ENCODE peak calls at places on chromosome 17, in ten cellular contexts. One of them, this sample, is unnamed.

GRCh38 chr17:14559720-14560119 is 258.8 kb downstream of the HS3ST3B1 start:
- DNase-seq in T follicular helper cell: no peak
- DNase-seq in NCI-H748 treated with DMSO at 0.1 percent for 48 hours: no peak
- DNase-seq in stimulated activated CD8-positive, alpha-beta memory T cell treated with anti-CD3 and anti-CD28 coated beads, Interleukin-12 subunit alpha, Interleukin-12 subunit beta, amount 100 ng/mL, for 4 hours: no peak
- DNase-seq in COR-L47: no peak
- DNase-seq in stimulated activated CD4-positive, alpha-beta T cell treated with anti-CD3 and anti-CD28 coated beads, Interleukin-4, amount 100 ng/mL, for 24 hours: no peak
- DNase-seq in H4: no peak
- DNase-seq in lower leg skin: no peak
- DNase-seq in fibroblast of villous mesenchyme: no peak
- DNase-seq in left cardiac atrium: no peak
- DNase-seq in this sample: no peak

GRCh38 chr17:50601789-50602375 is 32.8 kb upstream of the ABCC3 start:
- DNase-seq in T follicular helper cell: no peak
- DNase-seq in NCI-H748 treated with DMSO at 0.1 percent for 48 hours: no peak
- DNase-seq in stimulated activated CD8-positive, alpha-beta memory T cell treated with anti-CD3 and anti-CD28 coated beads, Interleukin-12 subunit alpha, Interleukin-12 subunit beta, amount 100 ng/mL, for 4 hours: no peak
- DNase-seq in COR-L47: no peak
- DNase-seq in stimulated activated CD4-positive, alpha-beta T cell treated with anti-CD3 and anti-CD28 coated beads, Interleukin-4, amount 100 ng/mL, for 24 hours: no peak
- DNase-seq in H4: no peak
- DNase-seq in lower leg skin: no peak
- DNase-seq in fibroblast of villous mesenchyme: no peak
- DNase-seq in left cardiac atrium: no peak
- DNase-seq in this sample: no peak

GRCh38 chr17:70752966-70753467 is 583.7 kb downstream of the KCNJ2 start:
- DNase-seq in T follicular helper cell: no peak
- DNase-seq in NCI-H748 treated with DMSO at 0.1 percent for 48 hours: no peak
- DNase-seq in stimulated activated CD8-positive, alpha-beta memory T cell treated with anti-CD3 and anti-CD28 coated beads, Interleukin-12 subunit alpha, Interleukin-12 subunit beta, amount 100 ng/mL, for 4 hours: no peak
- DNase-seq in COR-L47: no peak
- DNase-seq in stimulated activated CD4-positive, alpha-beta T cell treated with anti-CD3 and anti-CD28 coated beads, Interleukin-4, amount 100 ng/mL, for 24 hours: no peak
- DNase-seq in H4: no peak
- DNase-seq in lower leg skin: no peak
- DNase-seq in fibroblast of villous mesenchyme: no peak
- DNase-seq in left cardiac atrium: no peak
- DNase-seq in this sample: no peak

GRCh38 chr17:3603119-3603869 is 5.9 kb downstream of the TRPV1 start:
- DNase-seq in T follicular helper cell: no peak
- DNase-seq in NCI-H748 treated with DMSO at 0.1 percent for 48 hours: no peak
- DNase-seq in stimulated activated CD8-positive, alpha-beta memory T cell treated with anti-CD3 and anti-CD28 coated beads, Interleukin-12 subunit alpha, Interleukin-12 subunit beta, amount 100 ng/mL, for 4 hours: no peak
- DNase-seq in COR-L47: no peak
- DNase-seq in stimulated activated CD4-positive, alpha-beta T cell treated with anti-CD3 and anti-CD28 coated beads, Interleukin-4, amount 100 ng/mL, for 24 hours: no peak
- DNase-seq in H4: no peak
- DNase-seq in lower leg skin: no peak
- DNase-seq in fibroblast of villous mesenchyme: peak; percentile 67
- DNase-seq in left cardiac atrium: no peak
- DNase-seq in this sample: no peak

GRCh38 chr17:16504974-16505373 is 13.0 kb upstream of the LRRC75A start:
- DNase-seq in T follicular helper cell: no peak
- DNase-seq in NCI-H748 treated with DMSO at 0.1 percent for 48 hours: no peak
- DNase-seq in stimulated activated CD8-positive, alpha-beta memory T cell treated with anti-CD3 and anti-CD28 coated beads, Interleukin-12 subunit alpha, Interleukin-12 subunit beta, amount 100 ng/mL, for 4 hours: no peak
- DNase-seq in COR-L47: no peak
- DNase-seq in stimulated activated CD4-positive, alpha-beta T cell treated with anti-CD3 and anti-CD28 coated beads, Interleukin-4, amount 100 ng/mL, for 24 hours: no peak
- DNase-seq in H4: no peak
- DNase-seq in lower leg skin: no peak
- DNase-seq in fibroblast of villous mesenchyme: no peak
- DNase-seq in left cardiac atrium: no peak
- DNase-seq in this sample: no peak

GRCh38 chr17:61517265-61517664 is 65.0 kb downstream of the TBX4 start:
- DNase-seq in T follicular helper cell: no peak
- DNase-seq in NCI-H748 treated with DMSO at 0.1 percent for 48 hours: no peak
- DNase-seq in stimulated activated CD8-positive, alpha-beta memory T cell treated with anti-CD3 and anti-CD28 coated beads, Interleukin-12 subunit alpha, Interleukin-12 subunit beta, amount 100 ng/mL, for 4 hours: no peak
- DNase-seq in COR-L47: no peak
- DNase-seq in stimulated activated CD4-positive, alpha-beta T cell treated with anti-CD3 and anti-CD28 coated beads, Interleukin-4, amount 100 ng/mL, for 24 hours: no peak
- DNase-seq in H4: no peak
- DNase-seq in lower leg skin: no peak
- DNase-seq in fibroblast of villous mesenchyme: no peak
- DNase-seq in left cardiac atrium: no peak
- DNase-seq in this sample: no peak

GRCh38 chr17:65586899-65587298 is 25.5 kb upstream of the AXIN2 start:
- DNase-seq in T follicular helper cell: no peak
- DNase-seq in NCI-H748 treated with DMSO at 0.1 percent for 48 hours: no peak
- DNase-seq in stimulated activated CD8-positive, alpha-beta memory T cell treated with anti-CD3 and anti-CD28 coated beads, Interleukin-12 subunit alpha, Interleukin-12 subunit beta, amount 100 ng/mL, for 4 hours: no peak
- DNase-seq in COR-L47: no peak
- DNase-seq in stimulated activated CD4-positive, alpha-beta T cell treated with anti-CD3 and anti-CD28 coated beads, Interleukin-4, amount 100 ng/mL, for 24 hours: no peak
- DNase-seq in H4: no peak
- DNase-seq in lower leg skin: no peak
- DNase-seq in fibroblast of villous mesenchyme: no peak
- DNase-seq in left cardiac atrium: no peak
- DNase-seq in this sample: no peak

GRCh38 chr17:10705727-10706126 is 8.3 kb downstream of the ADPRM start:
- DNase-seq in T follicular helper cell: no peak
- DNase-seq in NCI-H748 treated with DMSO at 0.1 percent for 48 hours: no peak
- DNase-seq in stimulated activated CD8-positive, alpha-beta memory T cell treated with anti-CD3 and anti-CD28 coated beads, Interleukin-12 subunit alpha, Interleukin-12 subunit beta, amount 100 ng/mL, for 4 hours: no peak
- DNase-seq in COR-L47: no peak
- DNase-seq in stimulated activated CD4-positive, alpha-beta T cell treated with anti-CD3 and anti-CD28 coated beads, Interleukin-4, amount 100 ng/mL, for 24 hours: no peak
- DNase-seq in H4: no peak
- DNase-seq in lower leg skin: no peak
- DNase-seq in fibroblast of villous mesenchyme: no peak
- DNase-seq in left cardiac atrium: no peak
- DNase-seq in this sample: no peak

GRCh38 chr17:33500141-33500540 is 207.0 kb upstream of the ASIC2 start:
- DNase-seq in T follicular helper cell: no peak
- DNase-seq in NCI-H748 treated with DMSO at 0.1 percent for 48 hours: no peak
- DNase-seq in stimulated activated CD8-positive, alpha-beta memory T cell treated with anti-CD3 and anti-CD28 coated beads, Interleukin-12 subunit alpha, Interleukin-12 subunit beta, amount 100 ng/mL, for 4 hours: no peak
- DNase-seq in COR-L47: no peak
- DNase-seq in stimulated activated CD4-positive, alpha-beta T cell treated with anti-CD3 and anti-CD28 coated beads, Interleukin-4, amount 100 ng/mL, for 24 hours: no peak
- DNase-seq in H4: no peak
- DNase-seq in lower leg skin: no peak
- DNase-seq in fibroblast of villous mesenchyme: no peak
- DNase-seq in left cardiac atrium: peak; percentile 27
- DNase-seq in this sample: no peak

GRCh38 chr17:16108858-16109257 is 106.5 kb downstream of the NCOR1 start:
- DNase-seq in T follicular helper cell: no peak
- DNase-seq in NCI-H748 treated with DMSO at 0.1 percent for 48 hours: no peak
- DNase-seq in stimulated activated CD8-positive, alpha-beta memory T cell treated with anti-CD3 and anti-CD28 coated beads, Interleukin-12 subunit alpha, Interleukin-12 subunit beta, amount 100 ng/mL, for 4 hours: no peak
- DNase-seq in COR-L47: no peak
- DNase-seq in stimulated activated CD4-positive, alpha-beta T cell treated with anti-CD3 and anti-CD28 coated beads, Interleukin-4, amount 100 ng/mL, for 24 hours: no peak
- DNase-seq in H4: no peak
- DNase-seq in lower leg skin: no peak
- DNase-seq in fibroblast of villous mesenchyme: no peak
- DNase-seq in left cardiac atrium: no peak
- DNase-seq in this sample: no peak

GRCh38 chr17:32529604-32530003 is 42.8 kb downstream of the CDK5R1 start:
- DNase-seq in T follicular helper cell: no peak
- DNase-seq in NCI-H748 treated with DMSO at 0.1 percent for 48 hours: no peak
- DNase-seq in stimulated activated CD8-positive, alpha-beta memory T cell treated with anti-CD3 and anti-CD28 coated beads, Interleukin-12 subunit alpha, Interleukin-12 subunit beta, amount 100 ng/mL, for 4 hours: no peak
- DNase-seq in COR-L47: peak; percentile 95
- DNase-seq in stimulated activated CD4-positive, alpha-beta T cell treated with anti-CD3 and anti-CD28 coated beads, Interleukin-4, amount 100 ng/mL, for 24 hours: no peak
- DNase-seq in H4: no peak
- DNase-seq in lower leg skin: no peak
- DNase-seq in fibroblast of villous mesenchyme: peak; percentile 26
- DNase-seq in left cardiac atrium: no peak
- DNase-seq in this sample: peak; percentile 11

GRCh38 chr17:62126292-62126691 is 61.2 kb upstream of the MED13 start:
- DNase-seq in T follicular helper cell: no peak
- DNase-seq in NCI-H748 treated with DMSO at 0.1 percent for 48 hours: no peak
- DNase-seq in stimulated activated CD8-positive, alpha-beta memory T cell treated with anti-CD3 and anti-CD28 coated beads, Interleukin-12 subunit alpha, Interleukin-12 subunit beta, amount 100 ng/mL, for 4 hours: no peak
- DNase-seq in COR-L47: peak; percentile 69
- DNase-seq in stimulated activated CD4-positive, alpha-beta T cell treated with anti-CD3 and anti-CD28 coated beads, Interleukin-4, amount 100 ng/mL, for 24 hours: no peak
- DNase-seq in H4: no peak
- DNase-seq in lower leg skin: peak; percentile 0
- DNase-seq in fibroblast of villous mesenchyme: no peak
- DNase-seq in left cardiac atrium: no peak
- DNase-seq in this sample: peak; percentile 16

GRCh38 chr17:78322858-78323455 is 36.9 kb downstream of the SOCS3 start:
- DNase-seq in T follicular helper cell: no peak
- DNase-seq in NCI-H748 treated with DMSO at 0.1 percent for 48 hours: no peak
- DNase-seq in stimulated activated CD8-positive, alpha-beta memory T cell treated with anti-CD3 and anti-CD28 coated beads, Interleukin-12 subunit alpha, Interleukin-12 subunit beta, amount 100 ng/mL, for 4 hours: no peak
- DNase-seq in COR-L47: no peak
- DNase-seq in stimulated activated CD4-positive, alpha-beta T cell treated with anti-CD3 and anti-CD28 coated beads, Interleukin-4, amount 100 ng/mL, for 24 hours: no peak
- DNase-seq in H4: no peak
- DNase-seq in lower leg skin: no peak
- DNase-seq in fibroblast of villous mesenchyme: peak; percentile 84
- DNase-seq in left cardiac atrium: peak; percentile 85
- DNase-seq in this sample: no peak

GRCh38 chr17:64377769-64378282 is 12.8 kb downstream of the PECAM1 start:
- DNase-seq in T follicular helper cell: no peak
- DNase-seq in NCI-H748 treated with DMSO at 0.1 percent for 48 hours: no peak
- DNase-seq in stimulated activated CD8-positive, alpha-beta memory T cell treated with anti-CD3 and anti-CD28 coated beads, Interleukin-12 subunit alpha, Interleukin-12 subunit beta, amount 100 ng/mL, for 4 hours: no peak
- DNase-seq in COR-L47: no peak
- DNase-seq in stimulated activated CD4-positive, alpha-beta T cell treated with anti-CD3 and anti-CD28 coated beads, Interleukin-4, amount 100 ng/mL, for 24 hours: no peak
- DNase-seq in H4: peak; percentile 49
- DNase-seq in lower leg skin: no peak
- DNase-seq in fibroblast of villous mesenchyme: peak; percentile 75
- DNase-seq in left cardiac atrium: no peak
- DNase-seq in this sample: no peak